ENCODE peak calls at places on chromosomes 1 and 21, in ten cellular contexts. Y is WERI-Rb-1, E is PC-3, U is colonic mucosa, B is psoas muscle, Q is heart right ventricle, J is cardiac muscle cell, P is fibroblast of lung, C is GM23338, X is lung. M is an unnamed sample.
A peak's percentile ranks its signal among the peaks of the same experiment; 100 is the strongest.

GRCh38 chr21:25891596-25891995 is 156.8 kb downstream of the GABPA start:
- DNase-seq in Y (no peak), E (no peak), U (no peak), B (no peak), Q (no peak), J (no peak), P (no peak), C (no peak), X (no peak), M (no peak)

GRCh38 chr1:91653183-91653582 is 152.5 kb downstream of the CDC7 start:
- DNase-seq in Y (no peak), E (no peak), U (no peak), B (no peak), Q (no peak), J (no peak), P (no peak), C (no peak), X (no peak), M (no peak)

GRCh38 chr1:210332719-210333398 is 4.2 kb downstream of the HHAT start:
- DNase-seq in Y (no peak), E (peak; percentile 96), U (no peak), B (no peak), Q (no peak), J (no peak), P (peak; percentile 73), C (no peak), X (no peak), M (no peak)

GRCh38 chr1:38198099-38198498 is 151.5 kb upstream of the POU3F1 start:
- DNase-seq in Y (no peak), E (no peak), U (no peak), B (no peak), Q (no peak), J (no peak), P (no peak), C (no peak), X (no peak), M (no peak)

GRCh38 chr21:35737425-35737824 is 322.9 kb downstream of the SETD4 start:
- DNase-seq in Y (no peak), E (no peak), U (no peak), B (no peak), Q (no peak), J (no peak), P (no peak), C (no peak), X (no peak), M (no peak)

GRCh38 chr1:55050283-55050682 is 10.9 kb downstream of the PCSK9 start:
- DNase-seq in Y (no peak), E (no peak), U (no peak), B (no peak), Q (no peak), J (peak; percentile 76), P (peak; percentile 68), C (no peak), X (no peak), M (no peak)

GRCh38 chr1:25572708-25573590 is 29.5 kb downstream of the LDLRAP1 start:
- DNase-seq in Y (peak; percentile 85), E (peak; percentile 64), U (peak; percentile 63), B (peak; percentile 77), Q (no peak), J (peak; percentile 60), P (peak; percentile 40), C (peak; percentile 88), X (peak; percentile 46), M (no peak)

GRCh38 chr1:158177705-158178450 is 2.8 kb upstream of the CD1D start:
- DNase-seq in Y (no peak), E (peak; percentile 70), U (peak; percentile 99), B (peak; percentile 96), Q (peak; percentile 95), J (peak; percentile 84), P (peak; percentile 60), C (peak; percentile 97), X (peak; percentile 94), M (peak; percentile 91)

GRCh38 chr1:171110485-171111340 is 20.0 kb downstream of the FMO3 start:
- DNase-seq in Y (no peak), E (no peak), U (no peak), B (no peak), Q (no peak), J (peak; percentile 73), P (peak; percentile 29), C (no peak), X (no peak), M (no peak)

GRCh38 chr1:88141499-88142074 is 542.5 kb upstream of the PKN2 start:
- DNase-seq in Y (no peak), E (no peak), U (no peak), B (no peak), Q (no peak), J (no peak), P (no peak), C (no peak), X (no peak), M (no peak)

GRCh38 chr1:214008347-214008746 is 20.6 kb downstream of the PROX1 start:
- DNase-seq in Y (no peak), E (no peak), U (no peak), B (no peak), Q (no peak), J (no peak), P (no peak), C (no peak), X (no peak), M (no peak)

GRCh38 chr1:232705815-232706575 is 76.1 kb upstream of the SIPA1L2 start:
- DNase-seq in Y (no peak), E (no peak), U (no peak), B (no peak), Q (no peak), J (peak; percentile 85), P (no peak), C (no peak), X (peak; percentile 65), M (peak; percentile 36)

GRCh38 chr1:24870551-24871195 is 59.4 kb downstream of the RUNX3 start:
- DNase-seq in Y (no peak), E (no peak), U (peak; percentile 21), B (no peak), Q (no peak), J (no peak), P (no peak), C (no peak), X (no peak), M (no peak)

GRCh38 chr1:199102239-199102638 is 463.4 kb downstream of the PTPRC start:
- DNase-seq in Y (no peak), E (no peak), U (no peak), B (no peak), Q (no peak), J (no peak), P (no peak), C (no peak), X (no peak), M (no peak)

GRCh38 chr21:33687634-33688033 is 45.3 kb downstream of the ITSN1 start:
- DNase-seq in Y (no peak), E (no peak), U (no peak), B (no peak), Q (no peak), J (no peak), P (no peak), C (no peak), X (no peak), M (no peak)

DNA sequence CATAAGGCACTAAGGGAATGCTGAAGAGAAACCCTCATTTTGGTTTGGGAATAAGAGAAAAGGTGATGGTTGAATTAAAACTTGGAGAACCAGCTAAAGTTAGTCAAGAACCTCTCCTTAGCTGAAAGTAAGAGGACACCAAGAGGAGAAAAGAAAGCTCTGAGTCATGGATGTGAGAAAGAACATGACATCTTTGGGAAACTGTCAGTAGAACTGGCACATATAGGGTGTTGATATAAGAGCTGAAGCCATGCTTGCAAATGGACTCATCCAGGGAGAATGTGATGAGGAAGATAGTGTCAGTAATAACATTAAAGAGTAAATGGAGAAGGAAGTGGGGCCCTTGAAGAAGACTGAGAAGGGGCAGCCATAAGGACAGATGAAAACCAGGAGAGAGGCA is 54.3 kb downstream of the LRRC8C start:
- DNase-seq in Y (no peak), E (no peak), U (no peak), B (no peak), Q (no peak), J (no peak), P (peak; percentile 10), C (no peak), X (no peak), M (no peak)
- H3K27ac ChIP-seq in Y (no peak overlapping the region), E (no peak overlapping the region), U (no peak overlapping the region), B (no peak overlapping the region), Q (no peak overlapping the region), J (no peak overlapping the region), P (no peak overlapping the region), C (no peak overlapping the region), X (no peak overlapping the region), M (no peak overlapping the region)

GRCh38 chr1:165287329-165287728 is 69.2 kb downstream of the LMX1A start:
- DNase-seq in Y (no peak), E (no peak), U (no peak), B (no peak), Q (no peak), J (no peak), P (no peak), C (peak; percentile 73), X (no peak), M (no peak)
- H3K4me3 ChIP-seq in Y (no peak overlapping the region), E (no peak overlapping the region), U (no peak overlapping the region), B (no peak overlapping the region), Q (no peak overlapping the region), J (no peak overlapping the region), P (no peak overlapping the region), C (no peak overlapping the region), X (no peak overlapping the region), M (no peak overlapping the region)

GRCh38 chr1:186086583-186086982 is 288.5 kb downstream of the TPR start:
- DNase-seq in Y (no peak), E (no peak), U (no peak), B (no peak), Q (no peak), J (no peak), P (no peak), C (no peak), X (no peak), M (no peak)
- H3K36me3 ChIP-seq in Y (no peaks in the 10 kb centered on the region), E (no peaks in the 10 kb centered on the region), U (no peaks in the 10 kb centered on the region), B (no peaks in the 10 kb centered on the region), Q (no peaks in the 10 kb centered on the region), J (peaks cover 16% of the 10 kb centered on the region), P (no peaks in the 10 kb centered on the region), C (no peaks in the 10 kb centered on the region), X (no peaks in the 10 kb centered on the region), M (no peaks in the 10 kb centered on the region)

GRCh38 chr1:167095368-167095767 is 1.5 kb downstream of the STYXL2 start:
- DNase-seq in Y (no peak), E (peak; percentile 96), U (no peak), B (no peak), Q (no peak), J (peak; percentile 24), P (peak; percentile 74), C (no peak), X (no peak), M (no peak)

GRCh38 chr1:167092653-167093052 is 1.2 kb upstream of the STYXL2 start:
- DNase-seq in Y (no peak), E (no peak), U (no peak), B (no peak), Q (no peak), J (no peak), P (no peak), C (no peak), X (no peak), M (no peak)

GRCh38 chr1:167090289-167090942 is at the start of gene GPA33:
- DNase-seq in Y (no peak), E (no peak), U (peak; percentile 88), B (no peak), Q (no peak), J (no peak), P (no peak), C (no peak), X (no peak), M (no peak)

GRCh38 chr1:167093863-167094516 is at the start of gene STYXL2:
- DNase-seq in Y (no peak), E (no peak), U (no peak), B (peak; percentile 84), Q (peak; percentile 24), J (no peak), P (no peak), C (no peak), X (no peak), M (peak; percentile 72)

GRCh38 chr1:167094690-167095089 is 815 bp downstream of the STYXL2 start:
- DNase-seq in Y (no peak), E (no peak), U (no peak), B (no peak), Q (no peak), J (no peak), P (no peak), C (no peak), X (no peak), M (no peak)
- H3K27ac ChIP-seq in Y (no peak overlapping the region), E (peak overlapping the region; percentile 10), U (no peak overlapping the region), B (peak overlapping the region; percentile 96), Q (peak overlapping the region; percentile 84), J (peak overlapping the region; percentile 88), P (no peak overlapping the region), C (no peak overlapping the region), X (peak overlapping the region; percentile 89), M (peak overlapping the region; percentile 91)

M was measured in gastrocnemius medialis.